ENCODE peak calls at places on chromosomes 13 and 19, in six cellular contexts. H, K, J, D, T and Q are unnamed samples.

GRCh38 chr19:10641248-10641647 is 12.9 kb upstream of the ILF3 start:
- DNase-seq in H (no peak), T (no peak), D (no peak), J (no peak), K (no peak), Q (no peak)

GRCh38 chr19:23470873-23471555 is 75.7 kb upstream of the ZNF91 start:
- DNase-seq in J (no peak), K (no peak), D (no peak), H (no peak), T (no peak), Q (no peak)

GRCh38 chr19:39419003-39419402 is 6.5 kb downstream of the PLEKHG2 start:
- DNase-seq in H (no peak), D (no peak), K (no peak), T (no peak), J (no peak), Q (no peak)

GRCh38 chr13:27981006-27981708 is 7.3 kb downstream of the URAD start:
- DNase-seq in J (no peak), K (no peak), D (no peak), H (no peak), T (no peak), Q (no peak)

GRCh38 chr19:11694533-11695439 is 44.0 kb downstream of the ZNF823 start:
- DNase-seq in H (peak; percentile 99), T (peak; percentile 90), D (peak; percentile 91), K (peak; percentile 72), J (peak; percentile 97), Q (peak; percentile 95)

GRCh38 chr13:41596190-41596589 is 138.8 kb downstream of the RGCC start:
- DNase-seq in J (no peak), T (no peak), D (no peak), K (no peak), H (no peak), Q (no peak)

GRCh38 chr19:48695743-48696352 is at the start of gene FUT2:
- DNase-seq in K (no peak), J (no peak), T (no peak), H (peak; percentile 72), D (no peak), Q (peak; percentile 63)

GRCh38 chr19:49896863-49897621 is at the start of gene IL4I1:
- DNase-seq in T (no peak), J (no peak), K (peak; percentile 96), H (no peak), D (no peak), Q (no peak)

GRCh38 chr19:30406220-30406944 is 34.2 kb downstream of the ZNF536 start:
- DNase-seq in T (peak; percentile 10), K (no peak), D (no peak), H (peak; percentile 47), J (peak; percentile 15), Q (peak; percentile 26)

GRCh38 chr19:48487944-48488343 is 18.8 kb downstream of the CYTH2 start:
- DNase-seq in T (peak; percentile 37), H (no peak), K (no peak), J (no peak), D (peak; percentile 90), Q (peak; percentile 67)

GRCh38 chr19:43311706-43312105 is 41.8 kb upstream of the CD177 start:
- DNase-seq in J (no peak), T (no peak), D (no peak), H (no peak), K (no peak), Q (no peak)

GRCh38 chr13:112973577-112973951 is 4.5 kb downstream of the MCF2L start:
- DNase-seq in D (no peak), K (no peak), H (no peak), J (no peak), T (no peak), Q (no peak)

GRCh38 chr19:2294377-2295335 is 12.7 kb upstream of the PEAK3 start:
- DNase-seq in D (no peak), H (no peak), T (no peak), K (no peak), J (no peak), Q (no peak)

GRCh38 chr13:43119206-43119605 is 95.8 kb downstream of the DNAJC15 start:
- DNase-seq in J (no peak), K (no peak), D (no peak), H (no peak), T (no peak), Q (no peak)

GRCh38 chr13:113937497-113938140 is 36.3 kb downstream of the C13orf46 start:
- DNase-seq in K (no peak), D (no peak), T (no peak), J (no peak), H (no peak), Q (no peak)

GRCh38 chr13:27533155-27533643 is 82.8 kb upstream of the MTIF3 start:
- DNase-seq in H (peak; percentile 94), J (peak; percentile 71), T (peak; percentile 65), K (no peak), D (peak; percentile 62), Q (peak; percentile 80)

GRCh38 chr13:36418022-36418805 is 14.1 kb upstream of the CCNA1 start:
- DNase-seq in K (peak; percentile 32), H (no peak), D (no peak), T (no peak), J (no peak), Q (no peak)

GRCh38 chr19:483332-484072 is 12.8 kb upstream of the MADCAM1 start:
- DNase-seq in T (no peak), D (no peak), K (no peak), H (no peak), J (no peak), Q (no peak)

GRCh38 chr19:485122-485521 is 11.2 kb upstream of the MADCAM1 start:
- DNase-seq in H (no peak), J (no peak), D (no peak), T (no peak), K (no peak), Q (no peak)

GRCh38 chr19:484494-484893 is 11.8 kb upstream of the MADCAM1 start:
- DNase-seq in H (no peak), J (no peak), T (no peak), D (no peak), K (no peak), Q (no peak)

GRCh38 chr19:488505-489417 is 7.5 kb upstream of the MADCAM1 start:
- DNase-seq in H (peak; percentile 97), J (peak; percentile 96), D (peak; percentile 84), K (peak; percentile 59), T (peak; percentile 82), Q (peak; percentile 94)

GRCh38 chr19:485583-486236 is 10.6 kb upstream of the MADCAM1 start:
- DNase-seq in J (no peak), H (no peak), K (no peak), D (no peak), T (peak; percentile 88), Q (no peak)
- TF ChIP-seq JUND in J (no peak), H (no peak), K (no peak), D (no peak), T (no peak), Q (no peak)

DNA sequence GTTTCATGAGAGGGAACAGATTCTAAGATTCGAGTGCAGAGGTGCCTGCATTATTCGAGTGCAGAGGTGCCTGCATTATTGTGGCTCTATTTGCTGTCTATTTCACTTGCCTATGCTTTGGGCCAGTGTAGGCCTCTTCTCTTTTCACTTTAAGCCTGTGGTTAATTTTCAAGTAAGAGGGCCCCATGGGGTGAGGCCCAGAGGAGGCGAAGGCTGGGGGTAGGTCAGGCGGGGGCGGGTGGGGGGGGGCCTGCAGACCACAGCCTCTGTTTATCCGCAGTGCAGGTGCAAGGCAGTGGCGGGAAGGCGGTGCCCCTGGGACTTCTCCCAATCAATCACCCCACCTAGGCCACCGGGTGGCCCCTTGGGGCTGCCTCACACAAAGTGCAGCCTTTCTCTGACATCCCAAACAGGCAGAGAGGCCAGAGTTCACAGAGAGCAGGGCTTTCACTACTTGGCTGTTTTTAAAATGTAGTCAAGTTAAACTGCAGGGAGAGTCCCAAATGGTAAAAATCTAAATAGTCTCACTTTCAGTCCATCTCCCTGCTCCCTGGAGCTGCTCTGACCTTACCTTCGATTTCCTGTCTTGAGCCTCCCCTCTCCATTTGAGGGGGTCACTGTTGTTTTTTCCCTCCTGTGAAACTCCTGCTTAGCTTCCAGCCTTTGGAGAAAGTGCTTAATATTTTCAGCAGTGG is 249.1 kb downstream of the DLEU7 start:
- DNase-seq in D (no peak), T (peak; percentile 34), H (no peak), K (peak; percentile 79), J (no peak), Q (no peak)
- TF ChIP-seq JUND in D (no peak), T (no peak), H (no peak), K (no peak), J (no peak), Q (no peak)

GRCh38 chr19:12769689-12770088 is 5.7 kb downstream of the HOOK2 start:
- DNase-seq in T (no peak), D (no peak), K (no peak), J (no peak), H (peak; percentile 84), Q (no peak)
- TF ChIP-seq JUND in T (no peak), D (no peak), K (no peak), J (no peak), H (no peak), Q (no peak)

DNA sequence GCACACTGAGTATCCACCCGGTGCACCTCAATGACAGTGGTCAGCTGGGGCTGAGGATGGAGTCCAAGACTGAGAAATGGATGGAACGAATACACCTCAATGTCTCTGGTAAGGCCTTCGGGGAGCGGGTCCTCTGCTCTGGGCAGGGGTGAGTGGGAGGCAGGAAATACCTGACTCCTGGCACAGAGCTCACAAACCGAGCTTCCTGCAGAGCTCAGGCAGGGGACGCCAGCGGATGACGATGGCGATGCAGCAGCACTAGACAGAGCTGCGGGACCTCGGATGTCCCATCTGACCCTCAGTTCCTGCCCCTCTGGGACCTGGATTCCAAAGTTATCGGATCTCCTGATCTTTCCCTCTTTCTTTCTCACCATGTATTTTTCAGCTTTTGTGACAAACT is 3.8 kb downstream of the CD22 start:
- DNase-seq in K (no peak), D (no peak), J (no peak), T (no peak), H (no peak), Q (no peak)
- TF ChIP-seq JUND in K (no peak), D (no peak), J (no peak), T (no peak), H (no peak), Q (no peak)

DNA sequence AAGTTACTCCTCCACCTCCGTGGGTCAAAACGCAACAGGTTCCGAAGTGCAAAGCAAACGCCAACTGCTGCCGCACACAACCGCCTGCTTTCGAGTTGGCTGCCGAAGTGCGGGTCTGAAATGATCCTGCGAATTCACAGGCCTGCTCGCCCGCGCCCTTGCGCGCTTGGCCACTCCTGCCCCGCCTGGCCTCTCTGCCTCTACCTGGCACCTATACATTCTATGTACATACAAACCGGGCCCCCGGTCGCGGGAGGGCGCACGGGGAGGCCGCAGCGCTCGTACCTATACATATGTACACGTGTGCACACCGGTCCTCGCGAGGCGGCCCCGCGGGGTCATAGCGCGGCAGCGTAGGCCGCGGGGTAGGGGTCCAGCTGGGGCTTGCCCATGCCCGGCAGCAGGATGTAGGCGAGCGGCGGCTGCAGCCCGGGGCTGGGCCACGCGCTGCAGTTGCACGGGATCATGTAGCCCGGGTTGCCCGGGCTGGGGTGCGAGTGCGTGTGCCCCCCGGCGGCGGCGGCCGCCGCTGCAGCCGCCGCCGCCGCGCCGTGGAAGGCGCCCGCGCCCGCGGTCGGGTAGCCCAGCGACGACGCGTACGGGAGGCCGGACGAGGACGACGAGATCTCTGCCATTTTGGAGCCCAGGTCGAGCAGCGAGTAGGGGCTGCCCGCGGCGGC is 1.3 kb downstream of the SOX21 start:
- DNase-seq in H (peak; percentile 78), T (no peak), K (no peak), D (no peak), J (peak; percentile 62), Q (no peak)
- TF ChIP-seq JUND in H (no peak), T (no peak), K (no peak), D (no peak), J (no peak), Q (no peak)

GRCh38 chr19:51439021-51439465 is 19.2 kb downstream of the SIGLEC8 start:
- DNase-seq in T (peak; percentile 14), D (no peak), H (no peak), K (no peak), J (no peak), Q (peak; percentile 34)
- TF ChIP-seq JUND in T (no peak), D (no peak), H (no peak), K (no peak), J (no peak), Q (no peak)